ENCODE peak calls at places on chromosomes 12 and 14, in five cellular contexts. D is suprapubic skin, X is A549, I is AG04450, C is uterus. R is an unnamed sample.

GRCh38 chr12:65532744-65533143 is 254.3 kb downstream of the MSRB3 start:
- DNase-seq in D (no peak), X (no peak), I (no peak), C (no peak), R (no peak)

GRCh38 chr14:57382283-57382682 is 8.1 kb upstream of the NAA30 start:
- DNase-seq in D (no peak), X (no peak), I (peak), C (no peak), R (no peak)

GRCh38 chr14:100025111-100025510 is 40.1 kb upstream of the EVL start:
- DNase-seq in D (no peak), X (peak), I (no peak), C (no peak), R (no peak)

GRCh38 chr12:93670104-93670503 is 7.1 kb upstream of the CRADD start:
- DNase-seq in D (no peak), X (no peak), I (no peak), C (no peak), R (no peak)

GRCh38 chr14:104093366-104094055 is 8.0 kb downstream of the ASPG start:
- DNase-seq in D (peak), X (no peak), I (no peak), C (no peak), R (no peak)

GRCh38 chr12:130945793-130946492 is 7.8 kb upstream of the ADGRD1 start:
- DNase-seq in D (no peak), X (no peak), I (no peak), C (no peak), R (peak)

GRCh38 chr12:54294152-54294913 is 6.5 kb downstream of the NFE2 start:
- DNase-seq in D (no peak), X (peak), I (no peak), C (peak), R (peak)

GRCh38 chr12:30926243-30927209 is at the start of gene TSPAN11:
- DNase-seq in D (no peak), X (no peak), I (no peak), C (no peak), R (peak)

GRCh38 chr14:26370118-26370517 is 227.7 kb downstream of the NOVA1 start:
- DNase-seq in D (no peak), X (no peak), I (no peak), C (no peak), R (no peak)

GRCh38 chr14:29919845-29920244 is 7.8 kb downstream of the PRKD1 start:
- DNase-seq in D (no peak), X (no peak), I (no peak), C (no peak), R (no peak)

GRCh38 chr14:22664261-22664660 is 20.1 kb upstream of the OR6J1 start:
- DNase-seq in D (no peak), X (no peak), I (no peak), C (no peak), R (no peak)

GRCh38 chr12:104569348-104570173 is 112.8 kb downstream of the CHST11 start:
- DNase-seq in D (no peak), X (no peak), I (no peak), C (no peak), R (peak)

GRCh38 chr14:21449899-21450216 is 6.1 kb downstream of the CHD8 start:
- DNase-seq in D (no peak), X (no peak), I (no peak), C (no peak), R (no peak)

GRCh38 chr12:132009336-132009859 is 59.7 kb downstream of the EP400 start:
- DNase-seq in D (no peak), X (no peak), I (no peak), C (no peak), R (no peak)
- TF ChIP-seq CTCF in D (no peak), X (no peak), I (no peak), C (no peak), R (no peak)

DNA sequence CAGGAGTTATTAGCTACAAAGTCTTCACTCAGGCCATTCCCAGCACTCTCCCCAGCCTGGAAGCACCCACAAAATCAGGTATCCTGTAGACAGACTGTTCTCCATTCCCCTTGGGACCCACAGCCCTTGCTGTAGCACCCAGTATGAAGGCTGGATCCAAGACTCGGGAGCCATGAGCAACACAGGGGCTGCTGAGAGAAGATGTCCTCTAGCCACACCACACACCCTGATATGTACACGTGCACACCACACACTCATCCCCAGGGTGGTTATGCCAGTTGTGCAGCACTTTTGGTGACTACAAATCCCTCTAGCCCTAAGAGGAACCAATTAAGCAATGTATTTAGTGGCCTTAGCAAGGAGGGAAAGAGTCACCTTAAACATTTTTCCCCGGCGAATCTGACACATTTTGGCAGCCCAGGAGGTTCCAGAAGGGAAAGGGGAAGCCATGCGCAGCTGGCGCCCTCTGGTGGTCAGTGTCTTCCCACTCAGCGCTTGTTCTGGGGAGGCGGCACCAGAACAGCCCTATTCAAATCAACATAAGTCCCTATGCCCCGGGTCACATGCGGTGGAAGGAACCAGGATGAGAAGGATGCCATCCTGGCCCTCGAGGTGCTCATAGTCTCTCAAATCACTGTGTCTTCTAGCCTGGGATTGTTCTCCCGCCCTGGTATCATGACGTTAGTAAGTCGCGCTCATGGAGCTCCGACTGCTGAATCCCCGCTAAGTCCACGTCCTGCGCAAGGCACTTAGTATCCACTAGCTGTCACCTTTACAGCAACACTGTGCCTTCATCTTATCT is 96.9 kb downstream of the GCH1 start:
- DNase-seq in D (peak), X (peak), I (peak), C (peak), R (peak)
- H3K4me3 ChIP-seq in D (no peak), X (no peak), I (peak), C (no peak), R (no peak)

GRCh38 chr12:122062832-122063690 is 15.5 kb upstream of the MLXIP start:
- DNase-seq in D (no peak), X (peak), I (no peak), C (peak), R (peak)
- H3K27ac ChIP-seq in D (peak), X (peak), I (peak), C (peak), R (peak)

GRCh38 chr14:69547701-69548348 is 26.8 kb downstream of the CCDC177 start:
- DNase-seq in D (no peak), X (no peak), I (no peak), C (no peak), R (no peak)
- TF ChIP-seq CTCF in D (peak), X (peak), I (peak), C (peak), R (peak)

GRCh38 chr14:64394973-64395633 is 7.0 kb downstream of the MTHFD1 start:
- DNase-seq in D (no peak), X (no peak), I (no peak), C (no peak), R (no peak)
- H3K4me3 ChIP-seq in D (no peak), X (no peak), I (no peak), C (no peak), R (no peak)

GRCh38 chr14:95190857-95191256 is 33.5 kb upstream of the DICER1 start:
- DNase-seq in D (no peak), X (no peak), I (no peak), C (no peak), R (no peak)
- H3K27ac ChIP-seq in D (no peak), X (no peak), I (no peak), C (no peak), R (no peak)

GRCh38 chr12:70686299-70686698 is 49.1 kb upstream of the PTPRB start:
- DNase-seq in D (no peak), X (no peak), I (no peak), C (no peak), R (no peak)

GRCh38 chr12:70683976-70684375 is 46.7 kb upstream of the PTPRB start:
- DNase-seq in D (no peak), X (no peak), I (no peak), C (no peak), R (no peak)

GRCh38 chr12:70691018-70691672 is 53.9 kb upstream of the PTPRB start:
- DNase-seq in D (no peak), X (no peak), I (no peak), C (no peak), R (no peak)

GRCh38 chr12:70692681-70693288 is 55.6 kb upstream of the PTPRB start:
- DNase-seq in D (no peak), X (peak), I (no peak), C (no peak), R (no peak)

GRCh38 chr12:70686907-70687306 is 49.7 kb upstream of the PTPRB start:
- DNase-seq in D (no peak), X (no peak), I (no peak), C (no peak), R (no peak)
- TF ChIP-seq CTCF in D (no peak), X (no peak), I (no peak), C (no peak), R (no peak)

R was measured in tibial artery.